ENCODE peak calls at places on chromosomes 4 and X, in eight cellular contexts. T is head of caudate nucleus; P is iPS DF 19.7; Y is putamen; M is GM12865; N is GM13977; Z is stimulated activated naive CD4-positive, alpha-beta T cell; A is caudate nucleus. W is an unnamed sample.

GRCh38 chr4:88814043-88814617 is 116.5 kb upstream of the NAP1L5 start:
- DNase-seq in A (no peak), Z (no peak), Y (no peak), P (no peak), N (no peak), T (no peak), M (peak), W (no peak)

GRCh38 chr4:152991361-152991760 is 55.2 kb downstream of the FHDC1 start:
- DNase-seq in T (no peak), Z (no peak), P (no peak), N (no peak), Y (no peak), M (no peak), A (no peak), W (no peak)

GRCh38 chrX:65578346-65578745 is 43.8 kb upstream of the LAS1L start:
- DNase-seq in P (no peak), T (no peak), N (no peak), M (no peak), Z (no peak), A (no peak), Y (no peak), W (no peak)

GRCh38 chrX:98071331-98071730 is 1187.6 kb downstream of the RPA4 start:
- DNase-seq in A (no peak), Y (no peak), M (no peak), T (no peak), N (no peak), P (no peak), Z (no peak), W (no peak)

GRCh38 chr4:48985976-48986653 is at the start of gene CWH43:
- DNase-seq in N (no peak), P (peak), T (no peak), Z (no peak), M (no peak), A (no peak), Y (no peak), W (no peak)

GRCh38 chrX:56310581-56310980 is 78.4 kb downstream of the KLF8 start:
- DNase-seq in N (no peak), Y (no peak), P (no peak), Z (no peak), A (no peak), T (no peak), M (no peak), W (no peak)

GRCh38 chr4:153438916-153439756 is 27.0 kb upstream of the TMEM131L start:
- DNase-seq in Z (no peak), A (no peak), N (peak), P (no peak), T (no peak), M (peak), Y (no peak), W (no peak)

GRCh38 chr4:169030575-169030982 is 20.5 kb upstream of the CBR4 start:
- DNase-seq in P (no peak), A (no peak), T (no peak), Z (no peak), N (no peak), Y (no peak), M (no peak), W (no peak)

GRCh38 chr4:10085828-10086505 is 30.6 kb downstream of the WDR1 start:
- DNase-seq in Z (no peak), Y (no peak), T (no peak), P (no peak), A (no peak), M (no peak), N (no peak), W (no peak)

GRCh38 chr4:24229976-24230375 is 340.1 kb upstream of the PPARGC1A start:
- DNase-seq in A (no peak), P (no peak), T (no peak), Y (no peak), Z (no peak), M (no peak), N (no peak), W (no peak)

GRCh38 chr4:88751258-88752075 is 53.8 kb upstream of the NAP1L5 start:
- DNase-seq in Y (no peak), Z (no peak), T (no peak), P (no peak), A (no peak), N (no peak), M (no peak), W (no peak)

GRCh38 chr4:22595684-22596083 is 79.8 kb upstream of the ADGRA3 start:
- DNase-seq in A (no peak), M (peak), N (no peak), Y (no peak), T (no peak), Z (no peak), P (no peak), W (no peak)

GRCh38 chrX:70324326-70324725 is 34.4 kb downstream of the KIF4A start:
- DNase-seq in N (no peak), A (no peak), Z (no peak), T (no peak), M (no peak), P (no peak), Y (no peak), W (no peak)